ENCODE peak calls at places on chromosomes 13 and 19, in nine cellular contexts. L, J, G, S, H, W, B, X and Q are unnamed samples.

GRCh38 chr13:112486386-112487126 is 101.4 kb downstream of the TUBGCP3 start:
- DNase-seq in L (no peak), J (no peak), G (no peak), S (no peak), H (peak), W (no peak), B (no peak), X (no peak), Q (peak)

GRCh38 chr19:56504581-56504980 is 3.1 kb upstream of the ZNF471 start:
- DNase-seq in L (no peak), J (no peak), G (peak), S (no peak), H (no peak), W (no peak), B (peak), X (no peak), Q (peak)

GRCh38 chr19:18763674-18764590 is 27.2 kb downstream of the COMP start:
- DNase-seq in L (peak), J (peak), G (peak), S (no peak), H (peak), W (peak), B (peak), X (peak), Q (peak)

GRCh38 chr13:97165527-97166425 is 56.4 kb upstream of the MBNL2 start:
- DNase-seq in L (peak), J (no peak), G (no peak), S (no peak), H (no peak), W (no peak), B (peak), X (no peak), Q (no peak)

GRCh38 chr19:5542665-5543064 is 25.1 kb downstream of the TINCR start:
- DNase-seq in L (no peak), J (no peak), G (no peak), S (no peak), H (no peak), W (no peak), B (peak), X (no peak), Q (no peak)

GRCh38 chr13:91719033-91719432 is 320.6 kb downstream of the GPC5 start:
- DNase-seq in L (no peak), J (peak), G (no peak), S (no peak), H (no peak), W (no peak), B (peak), X (peak), Q (no peak)

GRCh38 chr13:81487151-81487550 is 1146.2 kb upstream of the SPRY2 start:
- DNase-seq in L (peak), J (no peak), G (no peak), S (no peak), H (no peak), W (peak), B (peak), X (peak), Q (no peak)

GRCh38 chr13:28527629-28528028 is 32.7 kb upstream of the FLT1 start:
- DNase-seq in L (no peak), J (no peak), G (no peak), S (no peak), H (no peak), W (no peak), B (no peak), X (no peak), Q (no peak)

GRCh38 chr19:6069268-6069771 is 41.0 kb downstream of the RFX2 start:
- DNase-seq in L (no peak), J (no peak), G (no peak), S (no peak), H (no peak), W (no peak), B (no peak), X (no peak), Q (no peak)

GRCh38 chr13:43348397-43348796 is 325.0 kb downstream of the DNAJC15 start:
- DNase-seq in L (peak), J (no peak), G (peak), S (no peak), H (no peak), W (peak), B (no peak), X (peak), Q (no peak)

GRCh38 chr19:44007473-44007872 is 4.7 kb downstream of the ZNF230 start:
- DNase-seq in L (no peak), J (no peak), G (no peak), S (no peak), H (no peak), W (no peak), B (no peak), X (no peak), Q (no peak)

GRCh38 chr13:105213512-105213911 is 1322.0 kb downstream of the EFNB2 start:
- DNase-seq in L (no peak), J (no peak), G (no peak), S (no peak), H (no peak), W (no peak), B (no peak), X (peak), Q (no peak)

GRCh38 chr13:86831084-86831483 is 840.1 kb upstream of the SLITRK5 start:
- DNase-seq in L (no peak), J (no peak), G (no peak), S (no peak), H (no peak), W (no peak), B (no peak), X (no peak), Q (no peak)

GRCh38 chr19:43780706-43781525 is at the start of gene KCNN4:
- DNase-seq in L (no peak), J (no peak), G (peak), S (peak), H (peak), W (peak), B (no peak), X (no peak), Q (peak)

GRCh38 chr13:44732503-44733098 is 156.5 kb upstream of the TSC22D1 start:
- DNase-seq in L (no peak), J (no peak), G (no peak), S (no peak), H (no peak), W (no peak), B (peak), X (no peak), Q (no peak)